ENCODE peak calls at places on chromosomes 1 and 21, in ten cellular contexts. I, W, Z, T, H, V, K, Y, M and J are unnamed samples.

GRCh38 chr1:215636258-215636965 is 69.3 kb downstream of the KCTD3 start:
- DNase-seq in I (no peak), W (no peak), Z (peak; percentile 91), T (no peak), H (peak; percentile 68), V (peak; percentile 84), K (no peak), Y (peak; percentile 23), M (peak; percentile 53), J (peak; percentile 45)

GRCh38 chr1:116433283-116434257 is 60.5 kb downstream of the ATP1A1 start:
- DNase-seq in I (no peak), W (no peak), Z (no peak), T (no peak), H (peak; percentile 84), V (peak; percentile 31), K (no peak), Y (no peak), M (peak; percentile 21), J (peak; percentile 4)

GRCh38 chr1:6082430-6082971 is 36.8 kb downstream of the KCNAB2 start:
- DNase-seq in I (no peak), W (no peak), Z (peak; percentile 58), T (no peak), H (peak; percentile 72), V (peak; percentile 19), K (no peak), Y (no peak), M (peak; percentile 35), J (peak; percentile 13)

GRCh38 chr1:26913754-26914619 is at the start of gene NR0B2:
- DNase-seq in I (no peak), W (peak; percentile 89), Z (no peak), T (no peak), H (peak; percentile 53), V (no peak), K (no peak), Y (no peak), M (no peak), J (no peak)

GRCh38 chr1:24899581-24900485 is 30.2 kb downstream of the RUNX3 start:
- DNase-seq in I (no peak), W (no peak), Z (no peak), T (no peak), H (no peak), V (no peak), K (no peak), Y (no peak), M (no peak), J (no peak)

GRCh38 chr1:243420968-243421675 is 165.3 kb downstream of the SDCCAG8 start:
- DNase-seq in I (no peak), W (no peak), Z (no peak), T (no peak), H (no peak), V (no peak), K (no peak), Y (no peak), M (peak; percentile 13), J (peak; percentile 16)

GRCh38 chr1:154590756-154591155 is 17.2 kb downstream of the ADAR start:
- DNase-seq in I (no peak), W (no peak), Z (no peak), T (no peak), H (no peak), V (no peak), K (no peak), Y (no peak), M (no peak), J (peak; percentile 71)

GRCh38 chr1:1333551-1334241 is 2.6 kb downstream of the TAS1R3 start:
- DNase-seq in I (no peak), W (no peak), Z (no peak), T (no peak), H (peak; percentile 78), V (no peak), K (no peak), Y (no peak), M (no peak), J (no peak)

GRCh38 chr1:25563330-25564215 is 20.2 kb downstream of the LDLRAP1 start:
- DNase-seq in I (no peak), W (no peak), Z (no peak), T (no peak), H (peak; percentile 41), V (no peak), K (no peak), Y (no peak), M (no peak), J (no peak)

GRCh38 chr1:202005958-202006357 is 4.4 kb upstream of the ELF3 start:
- DNase-seq in I (no peak), W (no peak), Z (peak; percentile 36), T (no peak), H (no peak), V (peak; percentile 37), K (no peak), Y (no peak), M (peak; percentile 39), J (peak; percentile 35)

GRCh38 chr1:16978139-16978538 is 2.3 kb downstream of the MFAP2 start:
- DNase-seq in I (no peak), W (no peak), Z (no peak), T (no peak), H (no peak), V (no peak), K (no peak), Y (no peak), M (no peak), J (no peak)
- H3K4me3 ChIP-seq in I (no peak overlapping the region), W (no peak overlapping the region), Z (peak overlapping the region; percentile 94), T (no peak overlapping the region), H (no peak overlapping the region), V (no peak overlapping the region), K (no peak overlapping the region), Y (no peak overlapping the region), M (peak overlapping the region; percentile 88), J (no peak overlapping the region)

GRCh38 chr21:42538479-42539275 is 25.0 kb downstream of the SLC37A1 start:
- DNase-seq in I (no peak), W (no peak), Z (no peak), T (no peak), H (no peak), V (no peak), K (no peak), Y (no peak), M (no peak), J (no peak)

GRCh38 chr21:42536601-42537000 is 22.9 kb downstream of the SLC37A1 start:
- DNase-seq in I (no peak), W (no peak), Z (no peak), T (no peak), H (no peak), V (no peak), K (no peak), Y (no peak), M (no peak), J (no peak)

GRCh38 chr21:42539342-42539741 is 25.7 kb downstream of the SLC37A1 start:
- DNase-seq in I (no peak), W (no peak), Z (no peak), T (no peak), H (no peak), V (no peak), K (no peak), Y (no peak), M (no peak), J (no peak)

GRCh38 chr21:42535602-42536171 is 22.0 kb downstream of the SLC37A1 start:
- DNase-seq in I (peak; percentile 79), W (peak; percentile 38), Z (no peak), T (no peak), H (no peak), V (no peak), K (no peak), Y (no peak), M (no peak), J (no peak)

GRCh38 chr21:42537106-42537742 is 23.6 kb downstream of the SLC37A1 start:
- DNase-seq in I (no peak), W (no peak), Z (no peak), T (no peak), H (no peak), V (no peak), K (no peak), Y (no peak), M (peak; percentile 16), J (peak; percentile 18)
- TF ChIP-seq CTCF in I (peak; percentile 50), W (no peak), Z (peak; percentile 21), T (peak; percentile 40), H (no peak), V (peak; percentile 17), K (no peak), Y (no peak), M (peak; percentile 26), J (peak; percentile 41)

GRCh38 chr1:230083746-230084407 is 16.8 kb downstream of the GALNT2 start:
- DNase-seq in I (no peak), W (no peak), Z (no peak), T (no peak), H (no peak), V (no peak), K (no peak), Y (no peak), M (no peak), J (no peak)

GRCh38 chr1:230085178-230085515 is 18.1 kb downstream of the GALNT2 start:
- DNase-seq in I (no peak), W (no peak), Z (no peak), T (no peak), H (no peak), V (no peak), K (no peak), Y (no peak), M (no peak), J (no peak)

GRCh38 chr1:230086152-230086551 is 19.1 kb downstream of the GALNT2 start:
- DNase-seq in I (no peak), W (no peak), Z (no peak), T (no peak), H (no peak), V (no peak), K (no peak), Y (no peak), M (no peak), J (no peak)

GRCh38 chr1:230083053-230083452 is 16.0 kb downstream of the GALNT2 start:
- DNase-seq in I (no peak), W (no peak), Z (no peak), T (no peak), H (no peak), V (no peak), K (no peak), Y (no peak), M (no peak), J (no peak)

GRCh38 chr1:230084408-230085177 is 17.6 kb downstream of the GALNT2 start:
- DNase-seq in I (no peak), W (no peak), Z (peak; percentile 97), T (peak; percentile 98), H (peak; percentile 63), V (peak; percentile 98), K (peak; percentile 93), Y (peak; percentile 53), M (peak; percentile 97), J (peak; percentile 99)
- H3K4me3 ChIP-seq in I (no peak overlapping the region), W (no peak overlapping the region), Z (peak overlapping the region; percentile 35), T (no peak overlapping the region), H (no peak overlapping the region), V (no peak overlapping the region), K (no peak overlapping the region), Y (no peak overlapping the region), M (no peak overlapping the region), J (no peak overlapping the region)

GRCh38 chr1:150235852-150236613 is at the start of gene ANP32E:
- DNase-seq in I (peak; percentile 95), W (peak; percentile 95), Z (peak; percentile 100), T (peak; percentile 98), H (peak; percentile 97), V (peak; percentile 100), K (peak; percentile 98), Y (peak; percentile 90), M (peak; percentile 100), J (peak; percentile 99)
- TF ChIP-seq CTCF in I (peak; percentile 43), W (peak; percentile 9), Z (peak; percentile 39), T (no peak), H (peak; percentile 28), V (no peak), K (no peak), Y (no peak), M (peak; percentile 4), J (peak; percentile 8)